ENCODE peak calls at places on chromosomes 11 and 22, in four cellular contexts. Z, Y, P and H are unnamed samples.
A peak's percentile ranks its signal among the peaks of the same experiment; 100 is the strongest.

GRCh38 chr11:77214557-77214956 is 86.5 kb downstream of the MYO7A start:
- DNase-seq in Y (no peak), P (no peak), Z (no peak), H (no peak)

GRCh38 chr11:126329644-126330200 is 25.8 kb upstream of the ST3GAL4 start:
- DNase-seq in Y (no peak), Z (no peak), P (no peak), H (no peak)

GRCh38 chr11:70220920-70221319 is 17.8 kb downstream of the FADD start:
- DNase-seq in Y (no peak), P (no peak), Z (no peak), H (no peak)

GRCh38 chr11:24781288-24781687 is 284.4 kb downstream of the LUZP2 start:
- DNase-seq in P (no peak), Y (no peak), Z (no peak), H (no peak)

GRCh38 chr11:128552783-128553661 is 34.3 kb downstream of the ETS1 start:
- DNase-seq in P (no peak), Y (peak; percentile 94), Z (no peak), H (no peak)

GRCh38 chr11:35969089-35970046 is 25.5 kb downstream of the LDLRAD3 start:
- DNase-seq in Z (peak; percentile 50), Y (no peak), P (no peak), H (no peak)

GRCh38 chr22:23178512-23179254 is 1.6 kb upstream of the BCR start:
- DNase-seq in P (peak; percentile 60), Z (peak; percentile 75), Y (peak; percentile 32), H (peak; percentile 65)

GRCh38 chr22:39543095-39543494 is 10.5 kb upstream of the RPS19BP1 start:
- DNase-seq in Z (no peak), P (no peak), Y (no peak), H (no peak)

GRCh38 chr11:61061081-61061826 is 41.0 kb upstream of the CD5 start:
- DNase-seq in Y (peak; percentile 79), Z (no peak), P (no peak), H (no peak)

GRCh38 chr11:109425554-109425953 is 3.6 kb downstream of the C11orf87 start:
- DNase-seq in Z (no peak), P (no peak), Y (no peak), H (no peak)

GRCh38 chr11:68996376-68997123 is 15.8 kb upstream of the MRGPRD start:
- DNase-seq in Y (no peak), P (no peak), Z (no peak), H (no peak)

GRCh38 chr11:119362741-119363080 is 16.2 kb upstream of the MFRP start:
- DNase-seq in Z (no peak), Y (no peak), P (no peak), H (no peak)

GRCh38 chr11:36460220-36460619 is 49.9 kb downstream of the TRAF6 start:
- DNase-seq in Z (no peak), P (no peak), Y (no peak), H (no peak)

GRCh38 chr22:25622011-25622410 is 57.5 kb downstream of the GRK3 start:
- DNase-seq in Y (no peak), Z (no peak), P (no peak), H (no peak)

GRCh38 chr11:93490996-93491618 is 52.1 kb downstream of the SMCO4 start:
- DNase-seq in Y (no peak), Z (no peak), P (no peak), H (no peak)

GRCh38 chr22:20199413-20199842 is 48.6 kb upstream of the CCDC188 start:
- DNase-seq in Z (no peak), Y (no peak), P (no peak), H (no peak)

GRCh38 chr11:117691501-117691900 is 105.5 kb downstream of the DSCAML1 start:
- DNase-seq in Y (no peak), Z (no peak), P (no peak), H (no peak)

GRCh38 chr11:45659818-45660160 is 5.6 kb downstream of the CHST1 start:
- DNase-seq in Y (no peak), P (no peak), Z (no peak), H (no peak)

GRCh38 chr22:26998134-26998533 is 340.7 kb downstream of the MIAT start:
- DNase-seq in P (no peak), Y (no peak), Z (no peak), H (peak; percentile 24)

GRCh38 chr22:21860640-21861039 is 6.8 kb downstream of the MAPK1 start:
- DNase-seq in Z (no peak), P (no peak), Y (no peak), H (no peak)

GRCh38 chr11:128719556-128719824 is 25.6 kb downstream of the FLI1 start:
- DNase-seq in Z (no peak), Y (no peak), P (no peak), H (no peak)

GRCh38 chr11:103420593-103420992 is 311.4 kb downstream of the DYNC2H1 start:
- DNase-seq in Y (peak; percentile 21), P (no peak), Z (no peak), H (no peak)

GRCh38 chr11:85180528-85180927 is 446.6 kb downstream of the DLG2 start:
- DNase-seq in Y (no peak), P (no peak), Z (no peak), H (no peak)

GRCh38 chr11:36156486-36157150 is 132.6 kb downstream of the COMMD9 start:
- DNase-seq in P (no peak), Y (no peak), Z (no peak), H (peak; percentile 34)

GRCh38 chr11:33977676-33978075 is 73.9 kb upstream of the CAPRIN1 start:
- DNase-seq in Y (no peak), Z (no peak), P (no peak), H (no peak)

GRCh38 chr22:27045103-27045940 is 387.9 kb downstream of the MIAT start:
- DNase-seq in Z (no peak), Y (peak; percentile 69), P (no peak), H (no peak)

GRCh38 chr11:7462706-7463105 is 22.6 kb upstream of the OLFML1 start:
- DNase-seq in Y (no peak), Z (no peak), P (no peak), H (no peak)

GRCh38 chr11:100830295-100830694 is 143.2 kb downstream of the ARHGAP42 start:
- DNase-seq in Y (no peak), P (no peak), Z (no peak), H (no peak)

GRCh38 chr11:16191212-16191851 is 165.0 kb downstream of the SOX6 start:
- DNase-seq in Z (no peak), P (no peak), Y (no peak), H (no peak)

GRCh38 chr11:100734743-100735527 is 47.8 kb downstream of the ARHGAP42 start:
- DNase-seq in Y (no peak), Z (no peak), P (no peak), H (no peak)

GRCh38 chr22:22248878-22249277 is 4.3 kb downstream of the VPREB1 start:
- DNase-seq in Y (no peak), Z (no peak), P (no peak), H (no peak)

DNA sequence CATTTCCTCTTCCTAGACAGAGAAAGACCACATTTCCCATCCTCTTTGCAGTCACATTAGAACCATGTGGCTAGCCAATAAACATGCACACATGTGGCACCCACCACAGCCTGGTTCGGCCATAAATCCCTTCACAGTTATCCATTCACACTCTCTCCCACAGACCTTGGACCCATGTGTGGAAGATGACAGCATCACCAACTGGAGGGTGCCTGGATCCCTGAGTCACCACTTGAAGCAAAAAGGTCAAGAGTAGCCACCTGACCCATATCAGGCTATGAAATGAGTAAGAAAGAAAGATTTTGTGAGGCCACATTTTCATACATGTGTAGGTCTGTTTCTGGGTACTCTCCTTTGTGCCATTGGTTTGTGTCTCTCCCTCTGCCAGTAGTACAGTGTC is 9.0 kb upstream of the TMEM121B start:
- DNase-seq in P (no peak), Y (no peak), Z (no peak), H (no peak)
- H3K27ac ChIP-seq in P (no peak overlapping the region), Y (no peak overlapping the region), Z (no peak overlapping the region), H (no peak overlapping the region)

GRCh38 chr22:47794851-47795250 is 1032.4 kb downstream of the TBC1D22A start:
- DNase-seq in Z (no peak), Y (no peak), P (no peak), H (no peak)
- H3K9me3 ChIP-seq in Z (no peaks in the 10 kb centered on the region), Y (peaks cover 43% of the 10 kb centered on the region), P (peaks cover 11% of the 10 kb centered on the region), H (no peaks in the 10 kb centered on the region)

GRCh38 chr11:66612458-66612857 is 4.0 kb upstream of the RBM14 start:
- DNase-seq in P (no peak), Z (no peak), Y (no peak), H (no peak)

GRCh38 chr11:66604161-66604560 is 11.2 kb downstream of the CCS start:
- DNase-seq in Y (no peak), Z (no peak), P (no peak), H (no peak)

GRCh38 chr11:66603072-66603471 is 10.1 kb downstream of the CCS start:
- DNase-seq in Z (no peak), Y (no peak), P (no peak), H (no peak)

GRCh38 chr11:66609951-66610617 is 6.3 kb upstream of the RBM14 start:
- DNase-seq in Y (no peak), P (no peak), Z (no peak), H (no peak)

DNA sequence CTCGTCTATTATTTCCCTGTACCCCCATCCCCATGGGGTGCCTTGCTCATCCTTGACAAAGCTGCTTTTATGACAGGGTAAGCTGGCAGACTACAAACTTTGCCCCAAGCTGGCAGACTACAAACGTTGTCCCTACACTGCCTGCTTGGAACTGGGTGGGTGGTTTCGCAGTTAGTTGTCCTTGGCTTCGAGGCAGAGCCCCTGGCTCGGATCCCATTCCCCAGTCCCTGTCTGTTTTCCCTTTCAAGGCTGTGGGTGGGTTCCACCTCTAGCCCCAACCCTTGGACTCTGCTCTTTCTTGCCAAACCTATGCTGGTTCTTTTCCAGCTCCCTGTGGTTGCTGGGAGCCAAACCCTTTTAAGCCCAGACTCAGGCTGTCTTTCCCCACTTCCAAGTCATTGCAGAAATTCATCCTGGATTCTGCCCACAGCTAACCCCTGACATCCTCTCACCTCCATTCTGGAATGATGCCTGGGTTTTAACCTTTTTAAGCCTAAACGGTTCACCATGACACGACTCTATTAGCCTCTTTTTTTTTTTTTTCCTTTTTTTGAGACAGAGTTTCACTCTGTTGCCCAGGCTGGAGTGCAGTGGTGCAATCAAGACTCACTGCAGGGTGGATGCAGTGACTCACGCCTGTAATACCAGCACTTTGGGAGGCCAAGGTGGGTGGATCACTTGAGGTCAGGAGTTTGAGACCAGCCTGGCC is 9.2 kb upstream of the RBM14 start:
- DNase-seq in Y (peak; percentile 56), Z (no peak), P (peak; percentile 40), H (peak; percentile 67)
- H3K27ac ChIP-seq in Y (peak overlapping the region; percentile 11), Z (no peak overlapping the region), P (no peak overlapping the region), H (peak overlapping the region; percentile 73)

GRCh38 chr11:67120456-67120855 is 1.4 kb downstream of the KDM2A start:
- DNase-seq in Y (no peak), P (no peak), Z (no peak), H (no peak)
- H3K9me3 ChIP-seq in Y (no peaks in the 10 kb centered on the region), P (no peaks in the 10 kb centered on the region), Z (no peaks in the 10 kb centered on the region), H (no peaks in the 10 kb centered on the region)

GRCh38 chr11:942853-943252 is 17.2 kb downstream of the AP2A2 start:
- DNase-seq in Y (peak; percentile 78), P (no peak), Z (no peak), H (no peak)
- H3K27ac ChIP-seq in Y (no peak overlapping the region), P (no peak overlapping the region), Z (no peak overlapping the region), H (no peak overlapping the region)